ENCODE peak calls at places on chromosomes 3 and 15, in six cellular contexts. One of them, this sample, is unnamed.

GRCh38 chr3:23685484-23686258 is 120.1 kb upstream of the UBE2E1 start:
- DNase-seq in Panc1: peak
- DNase-seq in progenitor cell of endocrine pancreas: no peak
- DNase-seq in AG09309: peak
- DNase-seq in foreskin fibroblast: peak
- DNase-seq in fibroblast of villous mesenchyme: peak
- DNase-seq in this sample: peak

GRCh38 chr15:29242466-29243242 is 27.0 kb downstream of the NSMCE3 start:
- DNase-seq in fibroblast of villous mesenchyme: peak
- DNase-seq in progenitor cell of endocrine pancreas: no peak
- DNase-seq in Panc1: no peak
- DNase-seq in foreskin fibroblast: no peak
- DNase-seq in AG09309: no peak
- DNase-seq in this sample: peak

GRCh38 chr3:34312684-34313083 is 514.3 kb downstream of the PDCD6IP start:
- DNase-seq in progenitor cell of endocrine pancreas: no peak
- DNase-seq in AG09309: no peak
- DNase-seq in fibroblast of villous mesenchyme: no peak
- DNase-seq in Panc1: no peak
- DNase-seq in foreskin fibroblast: no peak
- DNase-seq in this sample: no peak

GRCh38 chr3:159766563-159767185 is 222.0 kb upstream of the IL12A start:
- DNase-seq in fibroblast of villous mesenchyme: no peak
- DNase-seq in Panc1: no peak
- DNase-seq in foreskin fibroblast: peak
- DNase-seq in AG09309: no peak
- DNase-seq in progenitor cell of endocrine pancreas: no peak
- DNase-seq in this sample: peak

GRCh38 chr3:60755094-60755493 is 496.2 kb downstream of the FHIT start:
- DNase-seq in progenitor cell of endocrine pancreas: no peak
- DNase-seq in AG09309: no peak
- DNase-seq in foreskin fibroblast: no peak
- DNase-seq in fibroblast of villous mesenchyme: no peak
- DNase-seq in Panc1: no peak
- DNase-seq in this sample: no peak

GRCh38 chr3:8575364-8576104 is 69.1 kb downstream of the SSUH2 start:
- DNase-seq in fibroblast of villous mesenchyme: peak
- DNase-seq in progenitor cell of endocrine pancreas: no peak
- DNase-seq in AG09309: no peak
- DNase-seq in foreskin fibroblast: peak
- DNase-seq in Panc1: no peak
- DNase-seq in this sample: peak

GRCh38 chr15:86483936-86484335 is 404.3 kb downstream of the AGBL1 start:
- DNase-seq in progenitor cell of endocrine pancreas: no peak
- DNase-seq in fibroblast of villous mesenchyme: no peak
- DNase-seq in Panc1: no peak
- DNase-seq in foreskin fibroblast: no peak
- DNase-seq in AG09309: no peak
- DNase-seq in this sample: no peak

GRCh38 chr15:55168350-55168974 is 28.3 kb downstream of the RSL24D1 start:
- DNase-seq in Panc1: peak
- DNase-seq in fibroblast of villous mesenchyme: peak
- DNase-seq in progenitor cell of endocrine pancreas: peak
- DNase-seq in AG09309: peak
- DNase-seq in foreskin fibroblast: peak
- DNase-seq in this sample: peak

GRCh38 chr3:46959169-46959515 is 17.4 kb downstream of the CCDC12 start:
- DNase-seq in progenitor cell of endocrine pancreas: no peak
- DNase-seq in Panc1: no peak
- DNase-seq in foreskin fibroblast: no peak
- DNase-seq in AG09309: no peak
- DNase-seq in fibroblast of villous mesenchyme: peak
- DNase-seq in this sample: no peak

GRCh38 chr3:183151086-183151485 is 11.4 kb downstream of the LAMP3 start:
- DNase-seq in AG09309: no peak
- DNase-seq in foreskin fibroblast: no peak
- DNase-seq in Panc1: no peak
- DNase-seq in fibroblast of villous mesenchyme: no peak
- DNase-seq in progenitor cell of endocrine pancreas: no peak
- DNase-seq in this sample: no peak

GRCh38 chr3:141807277-141808038 is 44.2 kb downstream of the GRK7 start:
- DNase-seq in progenitor cell of endocrine pancreas: no peak
- DNase-seq in Panc1: no peak
- DNase-seq in foreskin fibroblast: no peak
- DNase-seq in AG09309: no peak
- DNase-seq in fibroblast of villous mesenchyme: no peak
- DNase-seq in this sample: no peak

GRCh38 chr3:51024765-51025681 is 350.3 kb downstream of the DOCK3 start:
- DNase-seq in foreskin fibroblast: no peak
- DNase-seq in fibroblast of villous mesenchyme: no peak
- DNase-seq in AG09309: no peak
- DNase-seq in progenitor cell of endocrine pancreas: no peak
- DNase-seq in Panc1: no peak
- DNase-seq in this sample: no peak

GRCh38 chr3:74527566-74527965 is 86.9 kb downstream of the CNTN3 start:
- DNase-seq in progenitor cell of endocrine pancreas: no peak
- DNase-seq in Panc1: no peak
- DNase-seq in foreskin fibroblast: no peak
- DNase-seq in fibroblast of villous mesenchyme: no peak
- DNase-seq in AG09309: no peak
- DNase-seq in this sample: no peak

GRCh38 chr3:88997276-88997675 is 110.1 kb upstream of the EPHA3 start:
- DNase-seq in fibroblast of villous mesenchyme: no peak
- DNase-seq in Panc1: no peak
- DNase-seq in AG09309: no peak
- DNase-seq in progenitor cell of endocrine pancreas: no peak
- DNase-seq in foreskin fibroblast: no peak
- DNase-seq in this sample: no peak

GRCh38 chr3:153927107-153927506 is 194.1 kb upstream of the ARHGEF26 start:
- DNase-seq in progenitor cell of endocrine pancreas: no peak
- DNase-seq in foreskin fibroblast: peak
- DNase-seq in Panc1: no peak
- DNase-seq in AG09309: peak
- DNase-seq in fibroblast of villous mesenchyme: peak
- DNase-seq in this sample: peak

GRCh38 chr3:94063497-94064119 is 747 bp downstream of the NSUN3 start:
- DNase-seq in foreskin fibroblast: no peak
- DNase-seq in fibroblast of villous mesenchyme: no peak
- DNase-seq in AG09309: no peak
- DNase-seq in Panc1: no peak
- DNase-seq in progenitor cell of endocrine pancreas: no peak
- DNase-seq in this sample: no peak

GRCh38 chr3:198113219-198114053 is 153.4 kb downstream of the LMLN start:
- DNase-seq in foreskin fibroblast: peak
- DNase-seq in AG09309: no peak
- DNase-seq in fibroblast of villous mesenchyme: no peak
- DNase-seq in Panc1: no peak
- DNase-seq in progenitor cell of endocrine pancreas: no peak
- DNase-seq in this sample: no peak

GRCh38 chr3:105365536-105366301 is 990 bp upstream of the ALCAM start:
- DNase-seq in fibroblast of villous mesenchyme: peak
- DNase-seq in AG09309: no peak
- DNase-seq in progenitor cell of endocrine pancreas: no peak
- DNase-seq in foreskin fibroblast: peak
- DNase-seq in Panc1: peak
- DNase-seq in this sample: peak
- TF ChIP-seq CTCF in fibroblast of villous mesenchyme: no peak
- TF ChIP-seq CTCF in AG09309: peak
- TF ChIP-seq CTCF in progenitor cell of endocrine pancreas: no peak
- TF ChIP-seq CTCF in foreskin fibroblast: no peak
- TF ChIP-seq CTCF in Panc1: no peak
- TF ChIP-seq CTCF in this sample: peak

GRCh38 chr3:157351981-157352380 is 84.7 kb upstream of the PTX3 start:
- DNase-seq in Panc1: no peak
- DNase-seq in progenitor cell of endocrine pancreas: no peak
- DNase-seq in foreskin fibroblast: no peak
- DNase-seq in fibroblast of villous mesenchyme: no peak
- DNase-seq in AG09309: no peak
- DNase-seq in this sample: no peak
- TF ChIP-seq CTCF in Panc1: peak
- TF ChIP-seq CTCF in progenitor cell of endocrine pancreas: peak
- TF ChIP-seq CTCF in foreskin fibroblast: peak
- TF ChIP-seq CTCF in fibroblast of villous mesenchyme: peak
- TF ChIP-seq CTCF in AG09309: peak
- TF ChIP-seq CTCF in this sample: peak

GRCh38 chr3:69850849-69851248 is 111.6 kb downstream of the MITF start:
- DNase-seq in foreskin fibroblast: no peak
- DNase-seq in AG09309: no peak
- DNase-seq in fibroblast of villous mesenchyme: no peak
- DNase-seq in Panc1: no peak
- DNase-seq in progenitor cell of endocrine pancreas: no peak
- DNase-seq in this sample: no peak

GRCh38 chr3:69853033-69853432 is 113.8 kb downstream of the MITF start:
- DNase-seq in AG09309: no peak
- DNase-seq in fibroblast of villous mesenchyme: no peak
- DNase-seq in foreskin fibroblast: no peak
- DNase-seq in progenitor cell of endocrine pancreas: no peak
- DNase-seq in Panc1: no peak
- DNase-seq in this sample: no peak

GRCh38 chr3:69861556-69861955 is 122.3 kb downstream of the MITF start:
- DNase-seq in foreskin fibroblast: no peak
- DNase-seq in progenitor cell of endocrine pancreas: no peak
- DNase-seq in fibroblast of villous mesenchyme: no peak
- DNase-seq in AG09309: no peak
- DNase-seq in Panc1: no peak
- DNase-seq in this sample: no peak

GRCh38 chr3:69856965-69857364 is 117.7 kb downstream of the MITF start:
- DNase-seq in AG09309: no peak
- DNase-seq in fibroblast of villous mesenchyme: no peak
- DNase-seq in foreskin fibroblast: no peak
- DNase-seq in Panc1: no peak
- DNase-seq in progenitor cell of endocrine pancreas: no peak
- DNase-seq in this sample: no peak

GRCh38 chr3:69855436-69856162 is 116.3 kb downstream of the MITF start:
- DNase-seq in progenitor cell of endocrine pancreas: no peak
- DNase-seq in fibroblast of villous mesenchyme: peak
- DNase-seq in foreskin fibroblast: no peak
- DNase-seq in Panc1: no peak
- DNase-seq in AG09309: no peak
- DNase-seq in this sample: peak
- TF ChIP-seq CTCF in progenitor cell of endocrine pancreas: peak
- TF ChIP-seq CTCF in fibroblast of villous mesenchyme: peak
- TF ChIP-seq CTCF in foreskin fibroblast: peak
- TF ChIP-seq CTCF in Panc1: peak
- TF ChIP-seq CTCF in AG09309: peak
- TF ChIP-seq CTCF in this sample: peak

GRCh38 chr3:140091143-140091542 is 156.2 kb downstream of the CLSTN2 start:
- DNase-seq in progenitor cell of endocrine pancreas: no peak
- DNase-seq in fibroblast of villous mesenchyme: no peak
- DNase-seq in Panc1: no peak
- DNase-seq in foreskin fibroblast: no peak
- DNase-seq in AG09309: no peak
- DNase-seq in this sample: no peak

GRCh38 chr3:140089403-140090072 is 154.6 kb downstream of the CLSTN2 start:
- DNase-seq in AG09309: no peak
- DNase-seq in Panc1: no peak
- DNase-seq in fibroblast of villous mesenchyme: no peak
- DNase-seq in progenitor cell of endocrine pancreas: no peak
- DNase-seq in foreskin fibroblast: no peak
- DNase-seq in this sample: no peak

GRCh38 chr3:140096037-140096436 is 161.1 kb downstream of the CLSTN2 start:
- DNase-seq in AG09309: no peak
- DNase-seq in progenitor cell of endocrine pancreas: no peak
- DNase-seq in fibroblast of villous mesenchyme: no peak
- DNase-seq in foreskin fibroblast: no peak
- DNase-seq in Panc1: no peak
- DNase-seq in this sample: no peak

GRCh38 chr3:140093742-140094141 is 158.8 kb downstream of the CLSTN2 start:
- DNase-seq in progenitor cell of endocrine pancreas: no peak
- DNase-seq in fibroblast of villous mesenchyme: peak
- DNase-seq in AG09309: peak
- DNase-seq in Panc1: no peak
- DNase-seq in foreskin fibroblast: peak
- DNase-seq in this sample: peak

DNA sequence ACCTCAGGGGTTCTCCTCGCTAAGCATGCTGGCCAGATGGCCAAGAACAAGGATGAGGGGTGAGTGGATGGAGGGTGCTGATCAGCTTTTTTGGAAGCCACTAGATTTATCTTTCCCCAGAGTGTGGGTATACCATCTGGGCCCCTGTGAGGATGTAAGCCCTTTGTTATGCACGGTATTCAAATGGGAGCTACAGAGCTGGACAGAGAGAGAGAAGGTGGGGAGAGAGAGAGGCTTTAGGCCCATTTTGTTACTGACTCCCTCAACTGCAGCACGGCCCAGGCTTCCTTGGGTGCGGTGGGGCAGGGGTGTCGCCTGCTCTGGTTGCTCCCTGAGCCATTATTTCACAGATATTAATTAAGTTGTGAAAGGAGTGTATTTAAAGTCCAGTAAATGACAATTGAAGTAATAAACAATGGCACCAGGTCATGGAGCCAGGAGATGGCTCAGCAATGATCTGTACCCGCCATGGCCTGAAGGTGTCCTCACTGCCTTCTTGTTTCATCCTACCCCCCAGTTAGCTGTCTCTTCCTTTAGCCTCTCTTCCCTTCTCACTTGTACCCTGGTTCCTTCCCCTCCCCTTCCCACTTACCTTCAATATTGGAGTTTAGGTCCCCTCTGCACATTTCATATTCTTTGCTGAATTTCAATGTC is 158.0 kb downstream of the CLSTN2 start:
- DNase-seq in progenitor cell of endocrine pancreas: no peak
- DNase-seq in fibroblast of villous mesenchyme: no peak
- DNase-seq in Panc1: no peak
- DNase-seq in AG09309: no peak
- DNase-seq in foreskin fibroblast: no peak
- DNase-seq in this sample: no peak
- TF ChIP-seq CTCF in progenitor cell of endocrine pancreas: peak
- TF ChIP-seq CTCF in fibroblast of villous mesenchyme: no peak
- TF ChIP-seq CTCF in Panc1: no peak
- TF ChIP-seq CTCF in AG09309: no peak
- TF ChIP-seq CTCF in foreskin fibroblast: no peak
- TF ChIP-seq CTCF in this sample: no peak

GRCh38 chr3:186653984-186654383 is 11.8 kb upstream of the HRG start:
- DNase-seq in AG09309: no peak
- DNase-seq in foreskin fibroblast: no peak
- DNase-seq in Panc1: no peak
- DNase-seq in fibroblast of villous mesenchyme: no peak
- DNase-seq in progenitor cell of endocrine pancreas: no peak
- DNase-seq in this sample: no peak
- TF ChIP-seq CTCF in AG09309: no peak
- TF ChIP-seq CTCF in foreskin fibroblast: no peak
- TF ChIP-seq CTCF in Panc1: peak
- TF ChIP-seq CTCF in fibroblast of villous mesenchyme: no peak
- TF ChIP-seq CTCF in progenitor cell of endocrine pancreas: peak
- TF ChIP-seq CTCF in this sample: no peak